ENCODE peak calls at places on chromosomes 2 and 18, in eight cellular contexts. P is kidney; M is mucosa of descending colon; E is sigmoid colon; V is breast epithelium; R is CD8-positive, alpha-beta T cell; A is K562; L is astrocyte of the cerebellum. X is an unnamed sample.

GRCh38 chr2:238090887-238091286 is 9.3 kb upstream of the ESPNL start:
- DNase-seq in P (no peak), M (no peak), E (no peak), V (no peak), R (no peak), A (no peak), L (no peak), X (no peak)

GRCh38 chr2:172098287-172098649 is 4.4 kb downstream of the DLX2 start:
- DNase-seq in P (no peak), M (no peak), E (no peak), V (no peak), R (no peak), A (no peak), L (no peak), X (no peak)

GRCh38 chr2:19361325-19361990 is 3.0 kb upstream of the OSR1 start:
- DNase-seq in P (peak; percentile 79), M (no peak), E (peak; percentile 70), V (no peak), R (no peak), A (no peak), L (no peak), X (no peak)

GRCh38 chr2:45743531-45744391 is 92.3 kb downstream of the PRKCE start:
- DNase-seq in P (no peak), M (peak; percentile 46), E (peak; percentile 84), V (no peak), R (no peak), A (no peak), L (no peak), X (peak; percentile 80)

GRCh38 chr2:98691307-98691706 is 39.6 kb downstream of the MGAT4A start:
- DNase-seq in P (no peak), M (no peak), E (no peak), V (no peak), R (no peak), A (no peak), L (no peak), X (peak; percentile 3)

GRCh38 chr2:6780765-6781274 is 84.9 kb downstream of the CMPK2 start:
- DNase-seq in P (peak; percentile 76), M (peak; percentile 25), E (peak; percentile 69), V (no peak), R (no peak), A (no peak), L (no peak), X (peak; percentile 15)

GRCh38 chr2:1696472-1696871 is 47.8 kb downstream of the PXDN start:
- DNase-seq in P (no peak), M (no peak), E (no peak), V (no peak), R (no peak), A (no peak), L (no peak), X (no peak)

GRCh38 chr2:145626301-145626700 is 1106.4 kb upstream of the ZEB2 start:
- DNase-seq in P (no peak), M (no peak), E (no peak), V (no peak), R (no peak), A (no peak), L (no peak), X (no peak)

GRCh38 chr2:74688881-74689280 is 34.8 kb downstream of the SEMA4F start:
- DNase-seq in P (no peak), M (no peak), E (no peak), V (no peak), R (no peak), A (no peak), L (no peak), X (no peak)

GRCh38 chr2:19046986-19047780 is 311.2 kb downstream of the OSR1 start:
- DNase-seq in P (no peak), M (no peak), E (no peak), V (no peak), R (no peak), A (no peak), L (no peak), X (no peak)

GRCh38 chr2:233129351-233129978 is 69.3 kb downstream of the INPP5D start:
- DNase-seq in P (no peak), M (peak; percentile 22), E (no peak), V (no peak), R (no peak), A (no peak), L (no peak), X (no peak)

GRCh38 chr2:71672640-71673401 is 219.5 kb downstream of the DYSF start:
- DNase-seq in P (peak; percentile 60), M (no peak), E (no peak), V (no peak), R (no peak), A (no peak), L (no peak), X (no peak)

GRCh38 chr2:71673402-71673795 is 220.0 kb downstream of the DYSF start:
- DNase-seq in P (no peak), M (no peak), E (no peak), V (no peak), R (no peak), A (no peak), L (no peak), X (no peak)

GRCh38 chr2:71670430-71670795 is 217.1 kb downstream of the DYSF start:
- DNase-seq in P (peak; percentile 37), M (no peak), E (peak; percentile 58), V (no peak), R (no peak), A (no peak), L (no peak), X (no peak)

GRCh38 chr2:71671203-71671602 is 217.8 kb downstream of the DYSF start:
- DNase-seq in P (peak; percentile 29), M (no peak), E (no peak), V (no peak), R (no peak), A (no peak), L (no peak), X (no peak)

GRCh38 chr2:71672011-71672639 is 218.8 kb downstream of the DYSF start:
- DNase-seq in P (peak; percentile 49), M (peak; percentile 16), E (no peak), V (no peak), R (no peak), A (no peak), L (no peak), X (no peak)
- TF ChIP-seq CTCF in P (no peak), M (no peak), E (no peak), V (no peak), R (no peak), A (peak; percentile 41), L (no peak), X (peak; percentile 22)

GRCh38 chr2:105166671-105167070 is 74.9 kb upstream of the GPR45 start:
- DNase-seq in P (no peak), M (no peak), E (no peak), V (no peak), R (no peak), A (no peak), L (no peak), X (no peak)
- H3K4me3 ChIP-seq in P (no peak overlapping the region), M (no peak overlapping the region), E (no peak overlapping the region), V (no peak overlapping the region), R (no peak overlapping the region), A (no peak overlapping the region), L (no peak overlapping the region), X (no peak overlapping the region)

GRCh38 chr2:207352978-207353377 is 176.8 kb upstream of the CREB1 start:
- DNase-seq in P (no peak), M (peak; percentile 14), E (no peak), V (no peak), R (no peak), A (no peak), L (no peak), X (peak; percentile 11)
- TF ChIP-seq CTCF in P (no peak), M (no peak), E (no peak), V (no peak), R (no peak), A (no peak), L (no peak), X (no peak)

DNA sequence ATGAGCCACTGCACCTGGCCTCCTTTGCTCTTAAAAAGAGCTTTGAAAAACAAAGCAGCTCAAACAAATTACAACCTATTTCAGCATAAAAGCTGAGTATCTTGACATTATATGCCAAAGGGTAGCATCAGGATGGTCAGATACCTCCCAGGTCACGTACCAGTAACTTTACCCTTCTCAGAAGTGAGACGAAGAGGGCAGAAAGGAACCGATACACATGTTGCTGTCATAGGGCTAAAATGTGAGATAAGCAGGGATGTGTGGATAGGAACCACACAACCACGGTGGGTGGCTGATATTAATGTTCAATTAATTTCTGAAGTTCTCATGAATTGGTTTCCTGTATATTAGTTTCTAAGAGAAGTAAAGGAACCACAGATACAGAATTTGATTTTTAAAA is 12.6 kb upstream of the RNU2-63P start:
- DNase-seq in P (no peak), M (no peak), E (no peak), V (no peak), R (no peak), A (no peak), L (no peak), X (no peak)
- H3K4me3 ChIP-seq in P (no peak overlapping the region), M (no peak overlapping the region), E (no peak overlapping the region), V (no peak overlapping the region), R (no peak overlapping the region), A (no peak overlapping the region), L (no peak overlapping the region), X (no peak overlapping the region)

DNA sequence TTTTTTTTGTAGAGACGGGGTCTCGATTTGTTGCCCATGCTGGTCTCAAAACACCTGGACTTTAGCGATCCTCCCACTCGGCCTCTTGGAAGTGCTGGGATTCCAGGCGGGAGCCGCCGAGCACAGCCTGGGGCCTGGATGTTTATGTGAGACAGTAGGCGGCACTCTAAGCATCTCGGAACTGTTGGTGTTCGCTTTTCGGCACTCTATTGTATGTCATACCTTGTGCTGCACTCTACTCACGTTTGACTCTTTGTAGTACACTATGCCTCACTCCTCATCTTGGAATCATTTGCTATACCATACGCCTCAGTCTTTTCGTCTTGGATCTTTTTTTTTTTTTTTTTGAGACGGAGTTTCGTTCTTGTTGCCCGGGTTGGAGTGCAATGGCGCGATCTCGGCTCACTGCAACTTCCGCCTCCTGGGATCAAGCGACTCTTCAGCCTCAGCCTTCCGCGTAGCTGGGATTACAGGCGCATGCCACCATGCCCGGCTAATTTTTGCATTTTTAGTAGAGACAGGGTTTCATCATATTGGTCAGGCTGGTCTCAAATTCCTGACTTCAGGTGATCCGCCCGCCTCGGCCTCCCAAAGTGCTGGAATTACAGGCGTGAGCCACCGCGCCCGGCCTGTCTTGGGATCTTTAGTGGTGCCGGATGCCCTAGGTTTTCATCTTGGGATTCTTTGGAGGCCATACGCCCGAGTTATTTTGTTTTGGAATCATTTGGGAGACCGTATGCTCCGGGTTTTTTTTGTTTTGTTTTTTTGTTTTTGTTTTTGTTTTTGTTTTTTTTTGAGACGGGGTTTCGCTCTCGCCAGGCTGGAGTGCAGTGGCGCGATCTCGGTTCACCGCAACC is 24.2 kb upstream of the ZDBF2 start:
- DNase-seq in P (no peak), M (peak; percentile 11), E (no peak), V (no peak), R (no peak), A (no peak), L (no peak), X (no peak)
- TF ChIP-seq CTCF in P (no peak), M (no peak), E (no peak), V (no peak), R (no peak), A (no peak), L (peak; percentile 25), X (no peak)

GRCh38 chr18:3821524-3821923 is 371.6 kb downstream of the TGIF1 start:
- DNase-seq in P (no peak), M (no peak), E (no peak), V (no peak), R (no peak), A (no peak), L (no peak), X (no peak)
- H3K4me3 ChIP-seq in P (no peak overlapping the region), M (no peak overlapping the region), E (no peak overlapping the region), V (no peak overlapping the region), R (no peak overlapping the region), A (no peak overlapping the region), L (no peak overlapping the region), X (no peak overlapping the region)